ENCODE peak calls at places on chromosomes 1 and 21, in eight cellular contexts. One of them, this sample, is unnamed.

GRCh38 chr1:61950418-61950817 is 208.1 kb downstream of the PATJ start:
- DNase-seq in fibroblast of mammary gland: peak; percentile 5
- DNase-seq in activated T-cell treated with anti-CD3 and anti-CD28 coated beads for 1 hour: no peak
- DNase-seq in hippocampal formation: no peak
- DNase-seq in endothelial cell: no peak
- DNase-seq in stimulated activated effector memory CD8-positive, alpha-beta T cell treated with anti-CD3 and anti-CD28 coated beads, Interleukin-12 subunit alpha, Interleukin-12 subunit beta, amount 100 ng/mL, for 72 hours: no peak
- DNase-seq in ACHN: peak; percentile 35
- DNase-seq in NCI-H774: no peak
- DNase-seq in this sample: peak; percentile 1

GRCh38 chr21:40901690-40902089 is 54.7 kb upstream of the DSCAM start:
- DNase-seq in fibroblast of mammary gland: no peak
- DNase-seq in activated T-cell treated with anti-CD3 and anti-CD28 coated beads for 1 hour: no peak
- DNase-seq in hippocampal formation: peak; percentile 1
- DNase-seq in endothelial cell: no peak
- DNase-seq in stimulated activated effector memory CD8-positive, alpha-beta T cell treated with anti-CD3 and anti-CD28 coated beads, Interleukin-12 subunit alpha, Interleukin-12 subunit beta, amount 100 ng/mL, for 72 hours: no peak
- DNase-seq in ACHN: no peak
- DNase-seq in NCI-H774: no peak
- DNase-seq in this sample: no peak

GRCh38 chr1:151547900-151548230 is 7.8 kb downstream of the TUFT1 start:
- DNase-seq in fibroblast of mammary gland: no peak
- DNase-seq in activated T-cell treated with anti-CD3 and anti-CD28 coated beads for 1 hour: no peak
- DNase-seq in hippocampal formation: no peak
- DNase-seq in endothelial cell: no peak
- DNase-seq in stimulated activated effector memory CD8-positive, alpha-beta T cell treated with anti-CD3 and anti-CD28 coated beads, Interleukin-12 subunit alpha, Interleukin-12 subunit beta, amount 100 ng/mL, for 72 hours: no peak
- DNase-seq in ACHN: no peak
- DNase-seq in NCI-H774: no peak
- DNase-seq in this sample: no peak

GRCh38 chr1:59767119-59767518 is 47.6 kb upstream of the HOOK1 start:
- DNase-seq in fibroblast of mammary gland: no peak
- DNase-seq in activated T-cell treated with anti-CD3 and anti-CD28 coated beads for 1 hour: no peak
- DNase-seq in hippocampal formation: no peak
- DNase-seq in endothelial cell: no peak
- DNase-seq in stimulated activated effector memory CD8-positive, alpha-beta T cell treated with anti-CD3 and anti-CD28 coated beads, Interleukin-12 subunit alpha, Interleukin-12 subunit beta, amount 100 ng/mL, for 72 hours: no peak
- DNase-seq in ACHN: no peak
- DNase-seq in NCI-H774: no peak
- DNase-seq in this sample: peak; percentile 48

GRCh38 chr1:231139659-231140650 is 21.9 kb upstream of the TRIM67 start:
- DNase-seq in fibroblast of mammary gland: peak; percentile 68
- DNase-seq in activated T-cell treated with anti-CD3 and anti-CD28 coated beads for 1 hour: no peak
- DNase-seq in hippocampal formation: no peak
- DNase-seq in endothelial cell: no peak
- DNase-seq in stimulated activated effector memory CD8-positive, alpha-beta T cell treated with anti-CD3 and anti-CD28 coated beads, Interleukin-12 subunit alpha, Interleukin-12 subunit beta, amount 100 ng/mL, for 72 hours: no peak
- DNase-seq in ACHN: no peak
- DNase-seq in NCI-H774: no peak
- DNase-seq in this sample: no peak

GRCh38 chr1:109954180-109954579 is 30.4 kb upstream of the AHCYL1 start:
- DNase-seq in fibroblast of mammary gland: no peak
- DNase-seq in activated T-cell treated with anti-CD3 and anti-CD28 coated beads for 1 hour: no peak
- DNase-seq in hippocampal formation: no peak
- DNase-seq in endothelial cell: no peak
- DNase-seq in stimulated activated effector memory CD8-positive, alpha-beta T cell treated with anti-CD3 and anti-CD28 coated beads, Interleukin-12 subunit alpha, Interleukin-12 subunit beta, amount 100 ng/mL, for 72 hours: no peak
- DNase-seq in ACHN: no peak
- DNase-seq in NCI-H774: no peak
- DNase-seq in this sample: no peak

GRCh38 chr21:26769613-26770188 is 75.5 kb downstream of the ADAMTS1 start:
- DNase-seq in fibroblast of mammary gland: peak; percentile 75
- DNase-seq in activated T-cell treated with anti-CD3 and anti-CD28 coated beads for 1 hour: no peak
- DNase-seq in hippocampal formation: peak; percentile 55
- DNase-seq in endothelial cell: peak; percentile 6
- DNase-seq in stimulated activated effector memory CD8-positive, alpha-beta T cell treated with anti-CD3 and anti-CD28 coated beads, Interleukin-12 subunit alpha, Interleukin-12 subunit beta, amount 100 ng/mL, for 72 hours: no peak
- DNase-seq in ACHN: peak; percentile 50
- DNase-seq in NCI-H774: no peak
- DNase-seq in this sample: no peak

GRCh38 chr1:6574818-6575217 is 5.0 kb upstream of the ZBTB48 start:
- DNase-seq in fibroblast of mammary gland: no peak
- DNase-seq in activated T-cell treated with anti-CD3 and anti-CD28 coated beads for 1 hour: no peak
- DNase-seq in hippocampal formation: no peak
- DNase-seq in endothelial cell: no peak
- DNase-seq in stimulated activated effector memory CD8-positive, alpha-beta T cell treated with anti-CD3 and anti-CD28 coated beads, Interleukin-12 subunit alpha, Interleukin-12 subunit beta, amount 100 ng/mL, for 72 hours: no peak
- DNase-seq in ACHN: no peak
- DNase-seq in NCI-H774: no peak
- DNase-seq in this sample: no peak

GRCh38 chr1:206005761-206006160 is 2.6 kb upstream of the RAB7B start:
- DNase-seq in fibroblast of mammary gland: no peak
- DNase-seq in activated T-cell treated with anti-CD3 and anti-CD28 coated beads for 1 hour: no peak
- DNase-seq in hippocampal formation: no peak
- DNase-seq in endothelial cell: no peak
- DNase-seq in stimulated activated effector memory CD8-positive, alpha-beta T cell treated with anti-CD3 and anti-CD28 coated beads, Interleukin-12 subunit alpha, Interleukin-12 subunit beta, amount 100 ng/mL, for 72 hours: no peak
- DNase-seq in ACHN: no peak
- DNase-seq in NCI-H774: no peak
- DNase-seq in this sample: no peak

GRCh38 chr1:206070627-206071304 is 17.8 kb downstream of the RHEX start:
- DNase-seq in fibroblast of mammary gland: no peak
- DNase-seq in activated T-cell treated with anti-CD3 and anti-CD28 coated beads for 1 hour: no peak
- DNase-seq in hippocampal formation: no peak
- DNase-seq in endothelial cell: no peak
- DNase-seq in stimulated activated effector memory CD8-positive, alpha-beta T cell treated with anti-CD3 and anti-CD28 coated beads, Interleukin-12 subunit alpha, Interleukin-12 subunit beta, amount 100 ng/mL, for 72 hours: no peak
- DNase-seq in ACHN: no peak
- DNase-seq in NCI-H774: no peak
- DNase-seq in this sample: no peak

GRCh38 chr1:156760092-156760795 is 7.1 kb upstream of the PRCC start:
- DNase-seq in fibroblast of mammary gland: no peak
- DNase-seq in activated T-cell treated with anti-CD3 and anti-CD28 coated beads for 1 hour: no peak
- DNase-seq in hippocampal formation: no peak
- DNase-seq in endothelial cell: no peak
- DNase-seq in stimulated activated effector memory CD8-positive, alpha-beta T cell treated with anti-CD3 and anti-CD28 coated beads, Interleukin-12 subunit alpha, Interleukin-12 subunit beta, amount 100 ng/mL, for 72 hours: no peak
- DNase-seq in ACHN: no peak
- DNase-seq in NCI-H774: no peak
- DNase-seq in this sample: no peak

GRCh38 chr1:197269053-197269452 is 1.0 kb downstream of the CRB1 start:
- DNase-seq in fibroblast of mammary gland: no peak
- DNase-seq in activated T-cell treated with anti-CD3 and anti-CD28 coated beads for 1 hour: no peak
- DNase-seq in hippocampal formation: peak; percentile 86
- DNase-seq in endothelial cell: no peak
- DNase-seq in stimulated activated effector memory CD8-positive, alpha-beta T cell treated with anti-CD3 and anti-CD28 coated beads, Interleukin-12 subunit alpha, Interleukin-12 subunit beta, amount 100 ng/mL, for 72 hours: no peak
- DNase-seq in ACHN: no peak
- DNase-seq in NCI-H774: peak; percentile 86
- DNase-seq in this sample: peak; percentile 25

GRCh38 chr1:50424045-50424939 is 1.0 kb upstream of the DMRTA2 start:
- DNase-seq in fibroblast of mammary gland: no peak
- DNase-seq in activated T-cell treated with anti-CD3 and anti-CD28 coated beads for 1 hour: no peak
- DNase-seq in hippocampal formation: no peak
- DNase-seq in endothelial cell: no peak
- DNase-seq in stimulated activated effector memory CD8-positive, alpha-beta T cell treated with anti-CD3 and anti-CD28 coated beads, Interleukin-12 subunit alpha, Interleukin-12 subunit beta, amount 100 ng/mL, for 72 hours: no peak
- DNase-seq in ACHN: no peak
- DNase-seq in NCI-H774: peak; percentile 42
- DNase-seq in this sample: no peak

GRCh38 chr1:16971330-16972209 is 8.8 kb downstream of the MFAP2 start:
- DNase-seq in fibroblast of mammary gland: peak; percentile 60
- DNase-seq in activated T-cell treated with anti-CD3 and anti-CD28 coated beads for 1 hour: no peak
- DNase-seq in hippocampal formation: no peak
- DNase-seq in endothelial cell: no peak
- DNase-seq in stimulated activated effector memory CD8-positive, alpha-beta T cell treated with anti-CD3 and anti-CD28 coated beads, Interleukin-12 subunit alpha, Interleukin-12 subunit beta, amount 100 ng/mL, for 72 hours: no peak
- DNase-seq in ACHN: no peak
- DNase-seq in NCI-H774: peak; percentile 3
- DNase-seq in this sample: peak; percentile 83

GRCh38 chr1:222523852-222524251 is 24.1 kb downstream of the HHIPL2 start:
- DNase-seq in fibroblast of mammary gland: peak; percentile 70
- DNase-seq in activated T-cell treated with anti-CD3 and anti-CD28 coated beads for 1 hour: no peak
- DNase-seq in hippocampal formation: no peak
- DNase-seq in endothelial cell: no peak
- DNase-seq in stimulated activated effector memory CD8-positive, alpha-beta T cell treated with anti-CD3 and anti-CD28 coated beads, Interleukin-12 subunit alpha, Interleukin-12 subunit beta, amount 100 ng/mL, for 72 hours: no peak
- DNase-seq in ACHN: no peak
- DNase-seq in NCI-H774: no peak
- DNase-seq in this sample: no peak

GRCh38 chr21:38297871-38298270 is 41.1 kb downstream of the KCNJ15 start:
- DNase-seq in fibroblast of mammary gland: no peak
- DNase-seq in activated T-cell treated with anti-CD3 and anti-CD28 coated beads for 1 hour: no peak
- DNase-seq in hippocampal formation: no peak
- DNase-seq in endothelial cell: no peak
- DNase-seq in stimulated activated effector memory CD8-positive, alpha-beta T cell treated with anti-CD3 and anti-CD28 coated beads, Interleukin-12 subunit alpha, Interleukin-12 subunit beta, amount 100 ng/mL, for 72 hours: no peak
- DNase-seq in ACHN: no peak
- DNase-seq in NCI-H774: no peak
- DNase-seq in this sample: no peak

GRCh38 chr1:39620659-39621165 is 18.7 kb downstream of the HEYL start:
- DNase-seq in fibroblast of mammary gland: peak; percentile 51
- DNase-seq in activated T-cell treated with anti-CD3 and anti-CD28 coated beads for 1 hour: no peak
- DNase-seq in hippocampal formation: no peak
- DNase-seq in endothelial cell: no peak
- DNase-seq in stimulated activated effector memory CD8-positive, alpha-beta T cell treated with anti-CD3 and anti-CD28 coated beads, Interleukin-12 subunit alpha, Interleukin-12 subunit beta, amount 100 ng/mL, for 72 hours: no peak
- DNase-seq in ACHN: no peak
- DNase-seq in NCI-H774: no peak
- DNase-seq in this sample: no peak

GRCh38 chr1:164477336-164477735 is 81.6 kb upstream of the PBX1 start:
- DNase-seq in fibroblast of mammary gland: no peak
- DNase-seq in activated T-cell treated with anti-CD3 and anti-CD28 coated beads for 1 hour: no peak
- DNase-seq in hippocampal formation: no peak
- DNase-seq in endothelial cell: no peak
- DNase-seq in stimulated activated effector memory CD8-positive, alpha-beta T cell treated with anti-CD3 and anti-CD28 coated beads, Interleukin-12 subunit alpha, Interleukin-12 subunit beta, amount 100 ng/mL, for 72 hours: no peak
- DNase-seq in ACHN: no peak
- DNase-seq in NCI-H774: no peak
- DNase-seq in this sample: no peak

GRCh38 chr1:7652551-7653098 is 118.5 kb upstream of the VAMP3 start:
- DNase-seq in fibroblast of mammary gland: no peak
- DNase-seq in activated T-cell treated with anti-CD3 and anti-CD28 coated beads for 1 hour: no peak
- DNase-seq in hippocampal formation: no peak
- DNase-seq in endothelial cell: no peak
- DNase-seq in stimulated activated effector memory CD8-positive, alpha-beta T cell treated with anti-CD3 and anti-CD28 coated beads, Interleukin-12 subunit alpha, Interleukin-12 subunit beta, amount 100 ng/mL, for 72 hours: no peak
- DNase-seq in ACHN: no peak
- DNase-seq in NCI-H774: no peak
- DNase-seq in this sample: no peak

GRCh38 chr21:42535602-42536171 is 22.0 kb downstream of the SLC37A1 start:
- DNase-seq in fibroblast of mammary gland: no peak
- DNase-seq in activated T-cell treated with anti-CD3 and anti-CD28 coated beads for 1 hour: no peak
- DNase-seq in hippocampal formation: no peak
- DNase-seq in endothelial cell: no peak
- DNase-seq in stimulated activated effector memory CD8-positive, alpha-beta T cell treated with anti-CD3 and anti-CD28 coated beads, Interleukin-12 subunit alpha, Interleukin-12 subunit beta, amount 100 ng/mL, for 72 hours: no peak
- DNase-seq in ACHN: no peak
- DNase-seq in NCI-H774: no peak
- DNase-seq in this sample: no peak